ENCODE peak calls at places on chromosome 6, in seven cellular contexts. I, U, N, D, F, E and R are unnamed samples.

GRCh38 chr6:11374036-11375010 is 141.9 kb upstream of the NEDD9 start:
- DNase-seq in I (peak; percentile 28), U (peak; percentile 35), N (no peak), D (peak; percentile 54), F (peak; percentile 67), E (no peak), R (no peak)

GRCh38 chr6:47680724-47681123 is 17.7 kb upstream of the ADGRF4 start:
- DNase-seq in I (no peak), U (no peak), N (no peak), D (no peak), F (no peak), E (no peak), R (no peak)

GRCh38 chr6:163637524-163637923 is 223.0 kb downstream of the QKI start:
- DNase-seq in I (no peak), U (no peak), N (no peak), D (no peak), F (no peak), E (no peak), R (no peak)

GRCh38 chr6:170175644-170176620 is 114.9 kb downstream of the DLL1 start:
- DNase-seq in I (no peak), U (no peak), N (peak; percentile 13), D (no peak), F (no peak), E (no peak), R (no peak)

GRCh38 chr6:43838276-43839036 is 68.4 kb downstream of the VEGFA start:
- DNase-seq in I (no peak), U (peak; percentile 39), N (no peak), D (peak; percentile 54), F (peak; percentile 47), E (peak; percentile 90), R (peak; percentile 88)

GRCh38 chr6:35485402-35485877 is 11.4 kb downstream of the TEAD3 start:
- DNase-seq in I (no peak), U (no peak), N (peak; percentile 81), D (no peak), F (no peak), E (peak; percentile 57), R (no peak)

GRCh38 chr6:12266571-12266970 is 23.6 kb upstream of the EDN1 start:
- DNase-seq in I (no peak), U (peak; percentile 70), N (no peak), D (peak; percentile 69), F (no peak), E (peak; percentile 79), R (peak; percentile 76)

GRCh38 chr6:146041282-146041681 is 12.4 kb downstream of the GRM1 start:
- DNase-seq in I (no peak), U (peak; percentile 44), N (no peak), D (peak; percentile 22), F (peak; percentile 11), E (peak; percentile 2), R (peak; percentile 29)

GRCh38 chr6:25170640-25171039 is 108.5 kb upstream of the CARMIL1 start:
- DNase-seq in I (no peak), U (no peak), N (no peak), D (no peak), F (no peak), E (no peak), R (no peak)

GRCh38 chr6:111478749-111479148 is 4.3 kb downstream of the REV3L start:
- DNase-seq in I (no peak), U (peak; percentile 80), N (no peak), D (peak; percentile 42), F (peak; percentile 74), E (peak; percentile 74), R (peak; percentile 76)

GRCh38 chr6:49527315-49527714 is 23.2 kb upstream of the C6orf141 start:
- DNase-seq in I (no peak), U (no peak), N (no peak), D (no peak), F (no peak), E (no peak), R (no peak)

GRCh38 chr6:41505084-41506049 is 40.8 kb upstream of the FOXP4 start:
- DNase-seq in I (no peak), U (no peak), N (peak; percentile 74), D (no peak), F (no peak), E (peak; percentile 52), R (peak; percentile 81)

GRCh38 chr6:134217110-134217509 is 100.8 kb downstream of the SGK1 start:
- DNase-seq in I (no peak), U (no peak), N (no peak), D (no peak), F (no peak), E (no peak), R (no peak)

GRCh38 chr6:135221505-135221904 is 40.4 kb downstream of the MYB start:
- DNase-seq in I (no peak), U (no peak), N (no peak), D (no peak), F (no peak), E (no peak), R (no peak)

GRCh38 chr6:105192707-105193465 is 13.1 kb upstream of the POPDC3 start:
- DNase-seq in I (no peak), U (no peak), N (no peak), D (no peak), F (no peak), E (peak; percentile 88), R (peak; percentile 80)

GRCh38 chr6:79756496-79756895 is 125.4 kb downstream of the SH3BGRL2 start:
- DNase-seq in I (no peak), U (no peak), N (no peak), D (no peak), F (no peak), E (no peak), R (peak; percentile 22)

GRCh38 chr6:146389740-146390139 is 153.9 kb upstream of the RAB32 start:
- DNase-seq in I (no peak), U (no peak), N (no peak), D (no peak), F (no peak), E (no peak), R (no peak)

GRCh38 chr6:156774872-156775405 is 2.2 kb upstream of the ARID1B start:
- DNase-seq in I (no peak), U (no peak), N (peak; percentile 62), D (no peak), F (peak; percentile 39), E (no peak), R (no peak)

GRCh38 chr6:159691963-159692287 is 1.1 kb downstream of the SOD2 start:
- DNase-seq in I (no peak), U (no peak), N (no peak), D (no peak), F (peak; percentile 13), E (no peak), R (no peak)

GRCh38 chr6:32195902-32196681 is 3.6 kb upstream of the GPSM3 start:
- DNase-seq in I (peak; percentile 57), U (peak; percentile 30), N (peak; percentile 89), D (peak; percentile 74), F (peak; percentile 73), E (peak; percentile 78), R (peak; percentile 74)

GRCh38 chr6:113732384-113732966 is 124.7 kb upstream of the MARCKS start:
- DNase-seq in I (no peak), U (no peak), N (peak; percentile 37), D (no peak), F (no peak), E (peak; percentile 44), R (no peak)

GRCh38 chr6:42260972-42261371 is 43.3 kb upstream of the MRPS10 start:
- DNase-seq in I (peak; percentile 26), U (peak; percentile 16), N (no peak), D (peak; percentile 8), F (peak; percentile 58), E (peak; percentile 52), R (no peak)

GRCh38 chr6:2871102-2871501 is 29.4 kb upstream of the SERPINB1 start:
- DNase-seq in I (no peak), U (no peak), N (no peak), D (no peak), F (no peak), E (no peak), R (peak; percentile 20)

GRCh38 chr6:91860951-91861350 is 1274.1 kb upstream of the MAP3K7 start:
- DNase-seq in I (no peak), U (no peak), N (no peak), D (no peak), F (no peak), E (no peak), R (no peak)

GRCh38 chr6:104789770-104790190 is 69.9 kb downstream of the HACE1 start:
- DNase-seq in I (no peak), U (peak; percentile 67), N (no peak), D (no peak), F (peak; percentile 48), E (peak; percentile 74), R (peak; percentile 80)

GRCh38 chr6:1663511-1663910 is 53.8 kb downstream of the FOXC1 start:
- DNase-seq in I (no peak), U (no peak), N (no peak), D (no peak), F (no peak), E (no peak), R (no peak)

GRCh38 chr6:81382852-81383251 is 369.6 kb downstream of the TENT5A start:
- DNase-seq in I (no peak), U (no peak), N (no peak), D (no peak), F (no peak), E (no peak), R (no peak)

GRCh38 chr6:21914121-21914973 is 320.8 kb downstream of the SOX4 start:
- DNase-seq in I (peak; percentile 29), U (no peak), N (peak; percentile 57), D (no peak), F (no peak), E (peak; percentile 74), R (peak; percentile 77)

GRCh38 chr6:152696543-152696942 is 1.2 kb upstream of the MYCT1 start:
- DNase-seq in I (no peak), U (no peak), N (no peak), D (no peak), F (no peak), E (peak; percentile 66), R (peak; percentile 98)

GRCh38 chr6:39380837-39381534 is 58.5 kb upstream of the KCNK16 start:
- DNase-seq in I (no peak), U (no peak), N (no peak), D (no peak), F (no peak), E (no peak), R (no peak)

GRCh38 chr6:36682328-36683144 is 4.0 kb downstream of the CDKN1A start:
- DNase-seq in I (peak; percentile 39), U (peak; percentile 19), N (peak; percentile 86), D (peak; percentile 88), F (peak; percentile 91), E (no peak), R (peak; percentile 31)

GRCh38 chr6:30169658-30170614 is 6.6 kb downstream of the TRIM15 start:
- DNase-seq in I (no peak), U (peak; percentile 79), N (peak; percentile 41), D (peak; percentile 25), F (peak; percentile 53), E (peak; percentile 49), R (peak; percentile 52)